ENCODE peak calls at places on chromosomes 2 and 18, in six cellular contexts. Z, F, U, Q, Y and E are unnamed samples. For H3K9me3, the result is how much of the 10 kb centered on the place peaks cover.

GRCh38 chr2:84938194-84938879 is 32.6 kb upstream of the KCMF1 start:
- DNase-seq in U (no peak), Z (no peak), Q (no peak), F (no peak), Y (no peak), E (no peak)

GRCh38 chr2:155151472-155151871 is 453.0 kb downstream of the KCNJ3 start:
- DNase-seq in Y (no peak), Q (no peak), F (no peak), Z (no peak), U (no peak), E (no peak)

GRCh38 chr2:37560863-37561614 is 110.4 kb downstream of the CDC42EP3 start:
- DNase-seq in Y (no peak), Z (no peak), U (no peak), F (no peak), Q (no peak), E (no peak)

GRCh38 chr2:109175350-109175678 is 46.3 kb downstream of the SH3RF3 start:
- DNase-seq in F (no peak), Y (no peak), Z (no peak), Q (no peak), U (no peak), E (no peak)

GRCh38 chr2:231708773-231709635 is 679 bp downstream of the PTMA start:
- DNase-seq in Q (no peak), Y (peak), Z (no peak), U (peak), F (no peak), E (peak)

GRCh38 chr2:231612199-231613053 is 19.8 kb downstream of the TEX44 start:
- DNase-seq in Z (peak), U (peak), Y (peak), Q (peak), F (peak), E (peak)

GRCh38 chr2:70992945-70993688 is 1.6 kb downstream of the TEX261 start:
- DNase-seq in Y (peak), U (no peak), Z (no peak), Q (no peak), F (no peak), E (no peak)

GRCh38 chr2:134087371-134087921 is 166.4 kb upstream of the MGAT5 start:
- DNase-seq in U (no peak), F (no peak), Z (no peak), Q (no peak), Y (no peak), E (peak)

GRCh38 chr18:46402396-46402795 is 254.6 kb downstream of the LOXHD1 start:
- DNase-seq in U (peak), Z (no peak), F (no peak), Q (no peak), Y (no peak), E (no peak)

GRCh38 chr2:96842600-96842999 is 1.2 kb downstream of the ANKRD23 start:
- DNase-seq in Q (no peak), Y (no peak), U (no peak), Z (no peak), F (no peak), E (no peak)

DNA sequence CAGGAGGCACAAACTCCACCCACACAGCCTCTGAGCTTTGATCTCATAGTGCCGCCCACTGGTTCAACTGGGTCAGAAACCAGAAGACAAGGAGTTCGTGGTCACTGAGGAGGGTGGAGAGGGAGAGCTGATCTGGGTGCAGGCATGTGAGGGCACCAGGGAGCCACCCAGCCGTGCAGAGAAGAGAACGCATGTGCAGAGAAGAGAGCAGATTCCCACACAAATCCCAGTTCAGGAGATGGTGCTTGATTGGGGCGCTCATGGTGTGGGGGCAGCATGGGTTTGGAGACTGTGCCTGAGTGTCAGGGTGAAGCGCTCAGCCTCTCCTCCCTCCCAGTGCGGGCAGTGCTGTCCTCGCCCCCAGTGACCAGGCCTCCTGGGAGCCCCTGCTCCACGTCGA is 375.2 kb upstream of the MYT1L start:
- DNase-seq in F (no peak), Z (peak), Y (no peak), U (no peak), Q (no peak), E (no peak)
- H3K9me3 ChIP-seq in F (under half), Z (under half), Y (under half), U (half or more), Q (under half), E (under half)

GRCh38 chr2:208279236-208279635 is 13.2 kb downstream of the PIKFYVE start:
- DNase-seq in Q (no peak), U (no peak), F (no peak), Z (no peak), Y (no peak), E (no peak)
- H3K4me3 ChIP-seq in Q (no peak), U (no peak), F (no peak), Z (no peak), Y (no peak), E (no peak)

GRCh38 chr2:120224735-120225548 is 1.7 kb upstream of the TMEM185B start:
- DNase-seq in Y (no peak), Q (no peak), U (no peak), Z (peak), F (no peak), E (no peak)

GRCh38 chr2:120224256-120224655 is 1.1 kb upstream of the TMEM185B start:
- DNase-seq in Q (no peak), Z (peak), F (no peak), Y (no peak), U (no peak), E (no peak)

GRCh38 chr2:120227111-120227991 is 4.2 kb upstream of the TMEM185B start:
- DNase-seq in F (no peak), U (no peak), Q (no peak), Z (no peak), Y (no peak), E (no peak)

GRCh38 chr2:120226296-120226695 is 3.1 kb upstream of the TMEM185B start:
- DNase-seq in Q (no peak), F (no peak), Z (no peak), U (no peak), Y (no peak), E (no peak)

DNA sequence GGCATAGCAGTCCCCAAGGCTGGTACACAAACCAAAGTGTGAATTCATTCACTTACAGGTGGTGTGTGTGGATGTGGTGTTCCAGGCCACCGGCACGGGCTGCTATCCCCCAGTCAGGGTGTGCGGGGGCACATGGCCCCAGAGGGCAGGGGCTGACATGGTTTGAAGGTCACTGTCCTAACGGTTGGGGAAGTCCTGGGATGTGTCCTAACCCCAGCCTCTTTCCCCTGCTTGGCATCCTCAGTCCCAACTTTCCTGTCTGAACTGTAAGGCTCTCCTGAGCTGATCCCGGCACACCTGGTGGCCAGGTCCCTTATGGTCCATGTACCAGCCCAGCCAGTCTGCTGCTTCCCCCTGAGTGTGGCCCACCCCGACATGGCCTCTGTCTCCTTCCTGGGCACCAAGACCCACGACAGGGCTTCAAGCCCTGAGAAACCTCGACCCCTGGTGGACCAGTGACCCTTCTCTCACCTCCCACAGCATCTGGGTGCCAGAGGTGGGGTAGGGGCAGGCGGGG is 2.4 kb upstream of the TMEM185B start:
- DNase-seq in Z (no peak), Y (no peak), Q (no peak), F (no peak), U (no peak), E (peak)
- H3K27ac ChIP-seq in Z (no peak), Y (no peak), Q (no peak), F (no peak), U (no peak), E (no peak)

DNA sequence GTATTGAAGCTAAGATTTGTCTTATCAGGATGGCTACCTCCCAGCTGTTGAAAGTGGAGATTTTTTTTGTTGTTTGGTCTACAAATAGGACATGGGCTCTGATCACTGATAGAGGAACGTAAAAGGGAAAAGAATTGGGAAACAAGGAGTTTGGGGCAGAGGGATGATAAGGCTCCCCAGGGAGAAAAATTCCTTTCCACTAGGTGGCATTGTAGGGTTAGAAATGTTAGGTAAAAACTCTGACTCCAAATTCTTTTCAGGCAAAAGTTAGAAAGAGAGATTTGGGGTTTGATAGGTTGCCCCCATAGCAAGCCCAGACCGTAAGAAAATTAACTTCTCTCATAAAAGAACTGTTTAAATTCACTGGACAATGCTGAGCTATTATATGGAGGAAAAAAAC is 19.8 kb downstream of the CMPK2 start:
- DNase-seq in U (no peak), Y (no peak), F (no peak), Z (no peak), Q (no peak), E (no peak)
- H3K9me3 ChIP-seq in U (under half), Y (under half), F (half or more), Z (under half), Q (under half), E (under half)

DNA sequence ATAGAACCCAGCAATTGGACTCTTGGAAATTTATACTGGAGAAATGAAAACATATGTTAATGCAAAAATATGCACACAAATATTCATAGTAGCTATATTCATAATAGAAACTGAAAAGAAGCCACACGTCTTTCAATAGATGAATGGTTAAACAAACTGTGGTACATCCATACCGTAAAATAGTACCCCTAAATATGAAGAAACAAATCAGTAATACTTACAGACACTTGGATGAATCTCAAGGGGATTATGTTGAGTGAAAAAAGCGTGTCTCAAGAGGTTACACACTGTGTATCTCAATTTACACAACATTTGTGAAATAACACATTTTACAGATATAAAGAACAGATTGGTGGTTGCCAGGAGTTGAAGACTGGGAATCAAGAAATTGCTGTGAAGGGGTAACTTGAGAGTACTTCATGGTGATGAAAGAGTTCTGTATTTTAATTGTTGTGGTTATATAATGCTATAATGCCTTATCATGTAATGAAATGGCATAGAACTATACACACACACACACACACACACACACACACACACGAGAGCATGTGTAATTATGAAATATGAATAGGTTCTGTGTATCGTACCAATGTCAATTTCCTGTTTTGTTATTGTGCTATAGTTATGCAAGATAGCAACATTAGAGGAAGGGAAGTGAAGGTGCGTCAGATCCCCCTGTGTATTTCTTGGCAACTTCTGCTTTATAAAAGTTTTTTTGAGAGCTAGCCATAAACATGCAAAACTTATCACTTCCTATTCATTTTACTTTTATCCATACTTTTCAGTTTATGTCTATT is 60.9 kb upstream of the ARHGAP15 start:
- DNase-seq in Z (no peak), F (no peak), U (no peak), Y (no peak), Q (no peak), E (no peak)
- H3K4me3 ChIP-seq in Z (no peak), F (no peak), U (no peak), Y (no peak), Q (no peak), E (no peak)

GRCh38 chr18:23230688-23231087 is 95.4 kb downstream of the CABLES1 start:
- DNase-seq in Y (no peak), Z (no peak), F (no peak), Q (no peak), U (no peak), E (no peak)

GRCh38 chr18:23232331-23232730 is 97.0 kb downstream of the CABLES1 start:
- DNase-seq in Q (no peak), U (no peak), Z (no peak), Y (no peak), F (no peak), E (no peak)

GRCh38 chr18:23228102-23229051 is 93.1 kb downstream of the CABLES1 start:
- DNase-seq in Z (no peak), Y (no peak), F (no peak), Q (no peak), U (peak), E (no peak)

GRCh38 chr18:23229472-23229871 is 94.2 kb downstream of the CABLES1 start:
- DNase-seq in Q (no peak), Z (no peak), U (peak), F (no peak), Y (no peak), E (no peak)

GRCh38 chr18:23231340-23232021 is 96.2 kb downstream of the CABLES1 start:
- DNase-seq in Y (no peak), U (peak), Z (no peak), Q (no peak), F (peak), E (no peak)
- H3K27ac ChIP-seq in Y (no peak), U (peak), Z (no peak), Q (no peak), F (peak), E (no peak)